ENCODE peak calls at places on chromosome 14, in five cellular contexts. A, Y, M, C and S are unnamed samples.

GRCh38 chr14:104403421-104404220 is 175.9 kb upstream of the C14orf180 start:
- DNase-seq in A (no peak), Y (no peak), M (no peak), C (peak), S (no peak)

GRCh38 chr14:46571970-46572369 is 79.6 kb downstream of the RPL10L start:
- DNase-seq in A (no peak), Y (peak), M (peak), C (no peak), S (peak)

GRCh38 chr14:89892953-89893352 is 61.6 kb downstream of the EFCAB11 start:
- DNase-seq in A (no peak), Y (no peak), M (no peak), C (no peak), S (no peak)

GRCh38 chr14:68790656-68791077 is 2.2 kb downstream of the ZFP36L1 start:
- DNase-seq in A (peak), Y (no peak), M (peak), C (no peak), S (no peak)

GRCh38 chr14:24798911-24799310 is 164.9 kb upstream of the GZMB start:
- DNase-seq in A (no peak), Y (no peak), M (peak), C (no peak), S (no peak)

GRCh38 chr14:102280376-102280962 is 24.5 kb downstream of the MOK start:
- DNase-seq in A (no peak), Y (peak), M (no peak), C (no peak), S (no peak)

GRCh38 chr14:68787235-68787727 is 5.6 kb downstream of the ZFP36L1 start:
- DNase-seq in A (no peak), Y (peak), M (no peak), C (no peak), S (peak)

GRCh38 chr14:100082723-100083122 is 17.5 kb downstream of the EVL start:
- DNase-seq in A (no peak), Y (no peak), M (no peak), C (no peak), S (no peak)